ENCODE peak calls at places on chromosome 18, in four cellular contexts. One of them, this sample, is unnamed.

GRCh38 chr18:11955299-11956029 is 25.8 kb upstream of the IMPA2 start:
- DNase-seq in AG04450: peak
- DNase-seq in chondrocyte: peak
- DNase-seq in iPS-NIHi11: no peak
- DNase-seq in this sample: peak

GRCh38 chr18:63646916-63647315 is 2.9 kb upstream of the SERPINB4 start:
- DNase-seq in AG04450: no peak
- DNase-seq in chondrocyte: no peak
- DNase-seq in iPS-NIHi11: no peak
- DNase-seq in this sample: no peak

GRCh38 chr18:9827856-9828793 is 57.6 kb upstream of the TXNDC2 start:
- DNase-seq in chondrocyte: no peak
- DNase-seq in iPS-NIHi11: no peak
- DNase-seq in AG04450: peak
- DNase-seq in this sample: peak

GRCh38 chr18:285817-286216 is 18.0 kb upstream of the THOC1 start:
- DNase-seq in AG04450: no peak
- DNase-seq in chondrocyte: no peak
- DNase-seq in iPS-NIHi11: no peak
- DNase-seq in this sample: no peak

GRCh38 chr18:46260016-46260878 is 156.1 kb downstream of the HAUS1 start:
- DNase-seq in iPS-NIHi11: no peak
- DNase-seq in AG04450: peak
- DNase-seq in chondrocyte: no peak
- DNase-seq in this sample: no peak

GRCh38 chr18:63433349-63433866 is 11.1 kb upstream of the VPS4B start:
- DNase-seq in chondrocyte: no peak
- DNase-seq in iPS-NIHi11: no peak
- DNase-seq in AG04450: no peak
- DNase-seq in this sample: no peak

GRCh38 chr18:44508474-44508873 is 172.2 kb upstream of the SETBP1 start:
- DNase-seq in iPS-NIHi11: no peak
- DNase-seq in AG04450: no peak
- DNase-seq in chondrocyte: no peak
- DNase-seq in this sample: no peak

GRCh38 chr18:78978336-78979057 is 1.1 kb upstream of the SALL3 start:
- DNase-seq in AG04450: no peak
- DNase-seq in chondrocyte: no peak
- DNase-seq in iPS-NIHi11: peak
- DNase-seq in this sample: no peak

GRCh38 chr18:70194227-70194890 is 11.1 kb downstream of the RTTN start:
- DNase-seq in iPS-NIHi11: no peak
- DNase-seq in AG04450: no peak
- DNase-seq in chondrocyte: no peak
- DNase-seq in this sample: no peak

GRCh38 chr18:61953161-61953560 is 60.4 kb upstream of the RNF152 start:
- DNase-seq in AG04450: no peak
- DNase-seq in iPS-NIHi11: no peak
- DNase-seq in chondrocyte: no peak
- DNase-seq in this sample: no peak

GRCh38 chr18:48790226-48790863 is 160.4 kb downstream of the SMAD7 start:
- DNase-seq in iPS-NIHi11: no peak
- DNase-seq in chondrocyte: peak
- DNase-seq in AG04450: no peak
- DNase-seq in this sample: no peak

GRCh38 chr18:70228546-70228945 is 23.1 kb upstream of the RTTN start:
- DNase-seq in iPS-NIHi11: no peak
- DNase-seq in chondrocyte: no peak
- DNase-seq in AG04450: no peak
- DNase-seq in this sample: no peak

GRCh38 chr18:8730080-8730827 is 24.9 kb downstream of the MTCL1 start:
- DNase-seq in iPS-NIHi11: no peak
- DNase-seq in chondrocyte: no peak
- DNase-seq in AG04450: no peak
- DNase-seq in this sample: peak

GRCh38 chr18:75823376-75823950 is 396.0 kb upstream of the SMIM21 start:
- DNase-seq in chondrocyte: no peak
- DNase-seq in AG04450: no peak
- DNase-seq in iPS-NIHi11: no peak
- DNase-seq in this sample: no peak

This sample was measured in K562.